ENCODE peak calls at places on chromosomes 13 and 19, in six cellular contexts. One of them, this sample, is unnamed.

GRCh38 chr13:40756042-40756441 is 14.9 kb downstream of the MRPS31 start:
- DNase-seq in sigmoid colon: no peak
- DNase-seq in thyroid gland: no peak
- DNase-seq in lower leg skin: no peak
- DNase-seq in uterus: no peak
- DNase-seq in A549: no peak
- DNase-seq in this sample: no peak

GRCh38 chr19:38665219-38665931 is 17.9 kb downstream of the ACTN4 start:
- DNase-seq in lower leg skin: no peak
- DNase-seq in uterus: no peak
- DNase-seq in thyroid gland: no peak
- DNase-seq in sigmoid colon: no peak
- DNase-seq in A549: no peak
- DNase-seq in this sample: no peak

GRCh38 chr13:31154939-31155338 is 6.8 kb downstream of the HSPH1 start:
- DNase-seq in thyroid gland: no peak
- DNase-seq in A549: no peak
- DNase-seq in lower leg skin: no peak
- DNase-seq in uterus: no peak
- DNase-seq in sigmoid colon: no peak
- DNase-seq in this sample: no peak

GRCh38 chr19:15923702-15924101 is 10.6 kb downstream of the CYP4F11 start:
- DNase-seq in sigmoid colon: no peak
- DNase-seq in A549: no peak
- DNase-seq in lower leg skin: no peak
- DNase-seq in thyroid gland: no peak
- DNase-seq in uterus: no peak
- DNase-seq in this sample: no peak

GRCh38 chr13:93496985-93497673 is 270.5 kb downstream of the GPC6 start:
- DNase-seq in lower leg skin: no peak
- DNase-seq in A549: no peak
- DNase-seq in sigmoid colon: no peak
- DNase-seq in uterus: no peak
- DNase-seq in thyroid gland: no peak
- DNase-seq in this sample: no peak

GRCh38 chr19:10835089-10835753 is 791 bp downstream of the TMED1 start:
- DNase-seq in uterus: no peak
- DNase-seq in lower leg skin: no peak
- DNase-seq in sigmoid colon: peak
- DNase-seq in A549: no peak
- DNase-seq in thyroid gland: no peak
- DNase-seq in this sample: no peak

GRCh38 chr19:40232479-40232878 is 6.0 kb upstream of the CCNP start:
- DNase-seq in sigmoid colon: no peak
- DNase-seq in thyroid gland: no peak
- DNase-seq in A549: no peak
- DNase-seq in uterus: no peak
- DNase-seq in lower leg skin: no peak
- DNase-seq in this sample: no peak

GRCh38 chr13:33191425-33192221 is 93.9 kb downstream of the STARD13 start:
- DNase-seq in uterus: no peak
- DNase-seq in thyroid gland: no peak
- DNase-seq in A549: no peak
- DNase-seq in sigmoid colon: no peak
- DNase-seq in lower leg skin: no peak
- DNase-seq in this sample: no peak

GRCh38 chr13:110017379-110017778 is 231.0 kb upstream of the IRS2 start:
- DNase-seq in sigmoid colon: no peak
- DNase-seq in uterus: no peak
- DNase-seq in A549: peak
- DNase-seq in thyroid gland: no peak
- DNase-seq in lower leg skin: no peak
- DNase-seq in this sample: no peak

GRCh38 chr13:111904166-111904565 is 162.8 kb upstream of the SOX1 start:
- DNase-seq in thyroid gland: no peak
- DNase-seq in lower leg skin: no peak
- DNase-seq in uterus: no peak
- DNase-seq in A549: no peak
- DNase-seq in sigmoid colon: peak
- DNase-seq in this sample: peak

GRCh38 chr19:37056776-37057175 is 21.5 kb upstream of the ZNF420 start:
- DNase-seq in uterus: no peak
- DNase-seq in A549: no peak
- DNase-seq in thyroid gland: no peak
- DNase-seq in sigmoid colon: no peak
- DNase-seq in lower leg skin: no peak
- DNase-seq in this sample: no peak

GRCh38 chr19:37059142-37059541 is 19.1 kb upstream of the ZNF420 start:
- DNase-seq in thyroid gland: no peak
- DNase-seq in sigmoid colon: no peak
- DNase-seq in lower leg skin: no peak
- DNase-seq in uterus: no peak
- DNase-seq in A549: no peak
- DNase-seq in this sample: no peak

DNA sequence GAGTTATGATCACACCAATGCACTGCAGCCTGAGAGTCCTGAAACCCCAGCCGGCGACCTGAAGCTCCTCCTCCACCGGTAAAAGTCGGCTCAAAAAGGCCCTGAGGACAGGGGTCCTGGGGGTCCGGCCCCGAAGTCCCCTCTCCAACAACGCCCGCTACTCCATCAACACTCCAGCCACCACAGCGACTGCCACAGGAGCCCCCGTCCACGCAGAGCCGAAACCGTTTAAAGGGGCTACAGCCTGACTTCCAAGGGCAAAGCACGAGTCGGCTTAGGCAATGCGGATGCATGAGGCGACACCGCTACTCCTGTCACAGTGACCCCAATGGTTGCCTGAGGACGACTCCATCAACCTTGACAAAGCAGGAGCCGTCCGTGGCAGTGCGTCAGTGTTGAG is 22.9 kb upstream of the ZNF420 start:
- DNase-seq in A549: no peak
- DNase-seq in lower leg skin: no peak
- DNase-seq in uterus: no peak
- DNase-seq in sigmoid colon: no peak
- DNase-seq in thyroid gland: no peak
- DNase-seq in this sample: no peak
- H3K4me3 ChIP-seq in A549: no peak
- H3K4me3 ChIP-seq in lower leg skin: no peak
- H3K4me3 ChIP-seq in uterus: no peak
- H3K4me3 ChIP-seq in sigmoid colon: no peak
- H3K4me3 ChIP-seq in thyroid gland: no peak
- H3K4me3 ChIP-seq in this sample: no peak

GRCh38 chr19:47492571-47493377 is 8.8 kb upstream of the KPTN start:
- DNase-seq in sigmoid colon: no peak
- DNase-seq in lower leg skin: no peak
- DNase-seq in thyroid gland: no peak
- DNase-seq in A549: no peak
- DNase-seq in uterus: no peak
- DNase-seq in this sample: no peak
- TF ChIP-seq POLR2A in sigmoid colon: no peak
- TF ChIP-seq POLR2A in lower leg skin: no peak
- TF ChIP-seq POLR2A in thyroid gland: no peak
- TF ChIP-seq POLR2A in A549: no peak
- TF ChIP-seq POLR2A in uterus: no peak
- TF ChIP-seq POLR2A in this sample: no peak

GRCh38 chr13:42466123-42466522 is 107.8 kb upstream of the TNFSF11 start:
- DNase-seq in thyroid gland: no peak
- DNase-seq in lower leg skin: no peak
- DNase-seq in A549: no peak
- DNase-seq in sigmoid colon: no peak
- DNase-seq in uterus: no peak
- DNase-seq in this sample: no peak
- H3K4me3 ChIP-seq in thyroid gland: no peak
- H3K4me3 ChIP-seq in lower leg skin: no peak
- H3K4me3 ChIP-seq in A549: no peak
- H3K4me3 ChIP-seq in sigmoid colon: no peak
- H3K4me3 ChIP-seq in uterus: no peak
- H3K4me3 ChIP-seq in this sample: no peak

DNA sequence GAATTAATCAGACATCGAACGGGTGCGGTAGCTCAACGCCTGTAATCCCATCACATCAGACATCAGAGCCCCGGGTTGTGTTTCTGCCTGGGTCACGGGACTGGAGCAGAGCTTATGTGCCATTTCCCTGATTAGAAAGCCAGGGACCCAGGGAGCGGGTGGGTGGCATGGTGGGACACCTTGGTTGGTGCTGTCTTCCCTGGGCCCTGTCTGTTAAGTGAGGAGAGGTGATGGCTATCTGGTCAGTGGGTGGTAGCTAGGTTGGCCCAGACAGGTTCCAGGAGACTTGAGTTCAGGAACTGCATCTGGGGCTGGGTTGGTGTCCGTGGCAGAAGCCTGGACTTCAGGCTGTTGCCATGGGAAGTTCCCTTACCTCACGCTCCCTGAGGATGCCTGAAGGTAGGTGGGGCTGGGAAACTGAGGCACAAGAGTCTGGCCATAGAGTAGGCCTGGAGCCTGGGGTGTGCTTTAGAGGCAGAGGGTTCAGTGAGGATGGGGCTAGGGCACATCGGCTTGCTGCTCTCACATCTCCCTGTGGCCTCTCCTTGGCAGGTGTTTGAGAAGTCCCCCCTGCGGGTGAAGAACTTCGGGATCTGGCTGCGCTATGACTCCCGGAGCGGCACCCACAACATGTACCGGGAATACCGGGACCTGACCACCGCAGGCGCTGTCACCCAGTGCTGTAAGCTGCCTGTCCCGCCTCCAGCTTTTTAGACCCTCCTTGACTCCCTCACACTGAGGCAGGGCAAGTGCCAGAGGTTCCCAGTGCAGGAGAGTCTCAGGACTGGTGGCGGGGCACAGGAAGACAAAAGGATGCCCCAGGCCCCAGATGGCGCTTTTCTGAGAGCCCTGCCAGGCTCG is 2.1 kb downstream of the RPL18A start:
- DNase-seq in uterus: no peak
- DNase-seq in lower leg skin: no peak
- DNase-seq in A549: no peak
- DNase-seq in sigmoid colon: no peak
- DNase-seq in thyroid gland: no peak
- DNase-seq in this sample: no peak
- TF ChIP-seq POLR2A in uterus: no peak
- TF ChIP-seq POLR2A in lower leg skin: no peak
- TF ChIP-seq POLR2A in A549: no peak
- TF ChIP-seq POLR2A in sigmoid colon: no peak
- TF ChIP-seq POLR2A in thyroid gland: no peak
- TF ChIP-seq POLR2A in this sample: no peak

This sample was measured in esophagus muscularis mucosa.